ENCODE peak calls at places on chromosomes 6 and 20, in ten cellular contexts. T, H, S, D, L, R, N, W, F and V are unnamed samples.

GRCh38 chr6:154515808-154516207 is 5.3 kb upstream of the CNKSR3 start:
- DNase-seq in T (no peak), H (no peak), S (no peak), D (no peak), L (no peak), R (no peak), N (peak; percentile 46), W (no peak), F (no peak), V (no peak)

GRCh38 chr6:32046450-32047083 is 8.4 kb downstream of the CYP21A2 start:
- DNase-seq in T (no peak), H (no peak), S (no peak), D (peak; percentile 60), L (no peak), R (peak; percentile 64), N (peak; percentile 47), W (no peak), F (peak; percentile 19), V (no peak)

GRCh38 chr6:28953039-28953872 is 29.5 kb upstream of the TRIM27 start:
- DNase-seq in T (peak; percentile 65), H (no peak), S (peak; percentile 60), D (no peak), L (no peak), R (no peak), N (peak; percentile 63), W (peak; percentile 50), F (peak; percentile 61), V (no peak)

GRCh38 chr6:154548130-154548830 is 37.8 kb upstream of the CNKSR3 start:
- DNase-seq in T (no peak), H (no peak), S (peak; percentile 72), D (peak; percentile 21), L (no peak), R (no peak), N (peak; percentile 66), W (no peak), F (peak; percentile 41), V (no peak)

GRCh38 chr20:58005581-58006345 is 222.7 kb downstream of the ANKRD60 start:
- DNase-seq in T (peak; percentile 32), H (no peak), S (no peak), D (no peak), L (no peak), R (no peak), N (no peak), W (no peak), F (no peak), V (no peak)

GRCh38 chr6:85494551-85495337 is 44.9 kb downstream of the NT5E start:
- DNase-seq in T (no peak), H (no peak), S (no peak), D (no peak), L (no peak), R (no peak), N (no peak), W (no peak), F (peak; percentile 73), V (no peak)

GRCh38 chr6:2971420-2972218 is at the start of gene SERPINB6:
- DNase-seq in T (peak; percentile 57), H (peak; percentile 73), S (peak; percentile 81), D (peak; percentile 84), L (no peak), R (peak; percentile 81), N (peak; percentile 90), W (peak; percentile 88), F (peak; percentile 93), V (peak; percentile 64)

GRCh38 chr6:134071876-134072275 is 19.5 kb upstream of the SLC2A12 start:
- DNase-seq in T (no peak), H (no peak), S (no peak), D (no peak), L (no peak), R (no peak), N (no peak), W (no peak), F (no peak), V (no peak)

GRCh38 chr6:42137192-42137753 is 5.1 kb downstream of the C6orf132 start:
- DNase-seq in T (peak; percentile 73), H (peak; percentile 79), S (peak; percentile 44), D (no peak), L (no peak), R (no peak), N (peak; percentile 15), W (no peak), F (no peak), V (no peak)

GRCh38 chr6:42135722-42136121 is 6.7 kb downstream of the C6orf132 start:
- DNase-seq in T (no peak), H (no peak), S (no peak), D (no peak), L (no peak), R (no peak), N (no peak), W (no peak), F (no peak), V (no peak)

GRCh38 chr6:42135161-42135560 is 7.3 kb downstream of the C6orf132 start:
- DNase-seq in T (no peak), H (no peak), S (no peak), D (no peak), L (no peak), R (no peak), N (no peak), W (no peak), F (no peak), V (no peak)

GRCh38 chr6:42138190-42138589 is 4.2 kb downstream of the C6orf132 start:
- DNase-seq in T (no peak), H (no peak), S (no peak), D (no peak), L (no peak), R (no peak), N (no peak), W (no peak), F (no peak), V (no peak)

DNA sequence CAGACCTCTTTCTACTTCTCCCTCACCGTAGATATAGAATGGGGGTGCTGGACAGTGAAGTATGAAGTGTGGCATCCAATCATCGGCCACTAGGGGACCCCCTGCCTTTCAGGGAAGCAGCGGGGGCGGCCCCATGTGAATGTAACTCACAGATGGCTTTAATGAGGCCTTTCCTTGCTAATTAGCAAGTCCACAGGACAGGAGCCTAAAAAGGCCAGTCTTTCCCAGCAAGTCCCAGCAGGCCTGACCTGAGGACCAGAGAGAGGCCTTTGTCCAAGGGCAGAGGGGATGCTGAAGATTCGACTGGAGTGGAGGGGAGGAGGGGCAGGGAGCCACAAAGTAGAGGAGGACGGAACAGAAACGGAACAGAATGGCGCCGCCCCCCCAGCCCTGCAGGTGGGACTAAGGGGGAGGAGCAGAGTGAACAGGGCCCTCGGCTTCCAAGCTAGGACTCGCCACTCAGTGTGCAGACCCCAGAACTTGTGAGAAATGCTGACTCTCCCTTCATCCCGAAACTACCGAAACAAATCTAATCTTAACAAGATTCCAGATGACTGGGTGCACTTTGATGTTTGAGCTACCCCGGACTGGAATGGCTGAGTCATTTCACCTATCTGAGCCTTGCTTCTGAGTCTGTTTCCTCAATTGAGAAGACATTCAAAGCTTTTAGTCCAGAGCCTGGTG is 5.8 kb downstream of the C6orf132 start:
- DNase-seq in T (peak; percentile 70), H (no peak), S (no peak), D (no peak), L (no peak), R (no peak), N (peak; percentile 55), W (no peak), F (peak; percentile 58), V (no peak)
- TF ChIP-seq CTCF in T (peak; percentile 51), H (no peak), S (no peak), D (no peak), L (peak; percentile 40), R (no peak), N (peak; percentile 41), W (no peak), F (peak; percentile 38), V (no peak)

GRCh38 chr6:87152528-87152950 is 2.8 kb upstream of the ZNF292 start:
- DNase-seq in T (no peak), H (no peak), S (no peak), D (no peak), L (no peak), R (no peak), N (no peak), W (no peak), F (no peak), V (no peak)

GRCh38 chr6:87154641-87155271 is 609 bp upstream of the ZNF292 start:
- DNase-seq in T (no peak), H (no peak), S (no peak), D (no peak), L (no peak), R (no peak), N (peak; percentile 86), W (no peak), F (peak; percentile 76), V (no peak)

GRCh38 chr6:87155272-87155919 is at the start of gene ZNF292:
- DNase-seq in T (peak; percentile 98), H (peak; percentile 93), S (peak; percentile 97), D (peak; percentile 94), L (peak; percentile 92), R (peak; percentile 96), N (peak; percentile 99), W (peak; percentile 98), F (peak; percentile 97), V (peak; percentile 90)

GRCh38 chr6:87151471-87151785 is 3.9 kb upstream of the ZNF292 start:
- DNase-seq in T (no peak), H (no peak), S (no peak), D (no peak), L (no peak), R (no peak), N (no peak), W (no peak), F (no peak), V (no peak)

GRCh38 chr6:87151786-87152527 is 3.4 kb upstream of the ZNF292 start:
- DNase-seq in T (peak; percentile 70), H (peak; percentile 58), S (peak; percentile 67), D (peak; percentile 75), L (no peak), R (peak; percentile 74), N (peak; percentile 76), W (peak; percentile 73), F (peak; percentile 40), V (peak; percentile 39)
- TF ChIP-seq CTCF in T (no peak), H (no peak), S (no peak), D (no peak), L (no peak), R (no peak), N (no peak), W (no peak), F (no peak), V (no peak)

GRCh38 chr6:160260283-160261119 is 1.9 kb upstream of the SLC22A2 start:
- DNase-seq in T (no peak), H (no peak), S (no peak), D (no peak), L (no peak), R (no peak), N (no peak), W (no peak), F (peak; percentile 37), V (no peak)

GRCh38 chr6:160263214-160263939 is 4.8 kb upstream of the SLC22A2 start:
- DNase-seq in T (no peak), H (no peak), S (no peak), D (no peak), L (no peak), R (no peak), N (no peak), W (no peak), F (peak; percentile 33), V (no peak)

GRCh38 chr6:160261120-160261450 is 2.5 kb upstream of the SLC22A2 start:
- DNase-seq in T (no peak), H (no peak), S (no peak), D (no peak), L (no peak), R (no peak), N (no peak), W (no peak), F (no peak), V (no peak)

GRCh38 chr6:160264213-160264612 is 5.6 kb upstream of the SLC22A2 start:
- DNase-seq in T (no peak), H (no peak), S (no peak), D (no peak), L (no peak), R (no peak), N (no peak), W (no peak), F (no peak), V (no peak)

GRCh38 chr6:160261991-160262718 is 3.5 kb upstream of the SLC22A2 start:
- DNase-seq in T (no peak), H (no peak), S (no peak), D (no peak), L (no peak), R (no peak), N (peak; percentile 21), W (no peak), F (peak; percentile 59), V (no peak)
- TF ChIP-seq CTCF in T (peak; percentile 22), H (no peak), S (no peak), D (no peak), L (no peak), R (no peak), N (peak; percentile 10), W (no peak), F (peak; percentile 49), V (no peak)

GRCh38 chr6:106163446-106163965 is 77.4 kb downstream of the PRDM1 start:
- DNase-seq in T (no peak), H (no peak), S (peak; percentile 15), D (no peak), L (no peak), R (peak; percentile 23), N (peak; percentile 80), W (peak; percentile 38), F (peak; percentile 68), V (no peak)

GRCh38 chr6:106160189-106160588 is 74.1 kb downstream of the PRDM1 start:
- DNase-seq in T (no peak), H (no peak), S (no peak), D (no peak), L (no peak), R (no peak), N (no peak), W (no peak), F (no peak), V (no peak)

GRCh38 chr6:106162926-106163325 is 76.8 kb downstream of the PRDM1 start:
- DNase-seq in T (no peak), H (no peak), S (no peak), D (no peak), L (no peak), R (no peak), N (no peak), W (no peak), F (peak; percentile 5), V (no peak)

GRCh38 chr6:106161475-106161874 is 75.3 kb downstream of the PRDM1 start:
- DNase-seq in T (no peak), H (no peak), S (no peak), D (no peak), L (no peak), R (no peak), N (no peak), W (no peak), F (no peak), V (no peak)

DNA sequence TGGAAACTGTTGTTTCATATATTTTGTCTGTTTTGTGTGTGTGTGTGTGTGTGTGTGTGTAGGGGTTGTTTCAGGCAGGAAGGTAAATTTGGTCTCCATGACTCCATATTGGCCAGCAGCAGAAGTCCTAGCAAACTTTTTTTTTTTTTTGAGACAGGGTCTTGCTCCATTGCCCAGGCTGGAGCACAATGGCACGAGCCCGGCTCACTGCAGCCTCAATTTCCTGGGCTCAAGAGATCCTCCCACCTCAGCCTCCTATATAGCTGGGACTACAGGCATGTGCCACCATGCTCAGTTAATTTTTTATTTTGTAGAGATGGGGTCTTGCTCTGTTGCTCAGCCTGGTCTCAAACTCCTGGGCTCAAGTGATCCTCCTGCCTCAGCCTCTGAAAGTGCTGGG is 75.8 kb downstream of the PRDM1 start:
- DNase-seq in T (no peak), H (no peak), S (no peak), D (no peak), L (no peak), R (no peak), N (no peak), W (no peak), F (no peak), V (no peak)
- TF ChIP-seq CTCF in T (no peak), H (no peak), S (no peak), D (no peak), L (no peak), R (no peak), N (no peak), W (no peak), F (no peak), V (no peak)